ENCODE peak calls at places on chromosome 1, in four cellular contexts. One of them, this sample, is unnamed.
A peak's percentile ranks its signal among the peaks of the same experiment; 100 is the strongest.

GRCh38 chr1:115529216-115529897 is 112.4 kb upstream of the VANGL1 start:
- DNase-seq in SJCRH30: no peak
- DNase-seq in islet precursor cell: no peak
- DNase-seq in IMR-90: no peak
- DNase-seq in this sample: no peak

GRCh38 chr1:2314803-2315710 is 76.3 kb downstream of the MORN1 start:
- DNase-seq in islet precursor cell: peak; percentile 87
- DNase-seq in SJCRH30: peak; percentile 80
- DNase-seq in IMR-90: peak; percentile 39
- DNase-seq in this sample: peak; percentile 37

GRCh38 chr1:20480261-20481157 is 5.5 kb downstream of the CAMK2N1 start:
- DNase-seq in islet precursor cell: no peak
- DNase-seq in IMR-90: peak; percentile 13
- DNase-seq in SJCRH30: no peak
- DNase-seq in this sample: peak; percentile 47

GRCh38 chr1:227922501-227923352 is 25.0 kb downstream of the WNT9A start:
- DNase-seq in IMR-90: no peak
- DNase-seq in SJCRH30: no peak
- DNase-seq in islet precursor cell: no peak
- DNase-seq in this sample: no peak

GRCh38 chr1:161706483-161707347 is at the start of gene FCRLA:
- DNase-seq in SJCRH30: peak; percentile 88
- DNase-seq in islet precursor cell: no peak
- DNase-seq in IMR-90: peak; percentile 97
- DNase-seq in this sample: no peak

GRCh38 chr1:202200112-202200548 is 6.5 kb downstream of the LGR6 start:
- DNase-seq in islet precursor cell: peak; percentile 88
- DNase-seq in SJCRH30: no peak
- DNase-seq in IMR-90: peak; percentile 6
- DNase-seq in this sample: no peak

GRCh38 chr1:204102719-204103118 is 29.8 kb downstream of the SOX13 start:
- DNase-seq in SJCRH30: no peak
- DNase-seq in islet precursor cell: peak; percentile 78
- DNase-seq in IMR-90: no peak
- DNase-seq in this sample: peak; percentile 88

GRCh38 chr1:2255420-2256369 is 27.6 kb downstream of the SKI start:
- DNase-seq in IMR-90: peak; percentile 73
- DNase-seq in islet precursor cell: no peak
- DNase-seq in SJCRH30: peak; percentile 79
- DNase-seq in this sample: no peak

GRCh38 chr1:221154932-221155331 is 275.7 kb downstream of the HLX start:
- DNase-seq in IMR-90: no peak
- DNase-seq in islet precursor cell: no peak
- DNase-seq in SJCRH30: no peak
- DNase-seq in this sample: no peak

This sample was measured in NCI-H146.